ENCODE peak calls at places on chromosomes 1 and 21, in seven cellular contexts. E, U, I, Q, V, T and R are unnamed samples.

GRCh38 chr21:18517905-18518566 is 114.5 kb upstream of the TMPRSS15 start:
- DNase-seq in E (no peak), U (no peak), I (no peak), Q (no peak), V (no peak), T (no peak), R (no peak)

GRCh38 chr1:228994691-228995090 is 259.4 kb downstream of the RHOU start:
- DNase-seq in E (no peak), U (no peak), I (no peak), Q (no peak), V (no peak), T (peak), R (no peak)

GRCh38 chr1:85585845-85586244 is 5.3 kb downstream of the CCN1 start:
- DNase-seq in E (no peak), U (no peak), I (no peak), Q (no peak), V (no peak), T (no peak), R (no peak)

GRCh38 chr1:31924839-31925238 is 13.3 kb downstream of the PTP4A2 start:
- DNase-seq in E (no peak), U (no peak), I (no peak), Q (no peak), V (no peak), T (no peak), R (no peak)

GRCh38 chr21:45098867-45099266 is 24.5 kb downstream of the ADARB1 start:
- DNase-seq in E (no peak), U (no peak), I (no peak), Q (no peak), V (no peak), T (no peak), R (no peak)

GRCh38 chr21:42531771-42532170 is 18.1 kb downstream of the SLC37A1 start:
- DNase-seq in E (no peak), U (peak), I (no peak), Q (no peak), V (no peak), T (no peak), R (no peak)

GRCh38 chr1:28935293-28935692 is 20.9 kb downstream of the EPB41 start:
- DNase-seq in E (no peak), U (no peak), I (no peak), Q (no peak), V (no peak), T (no peak), R (no peak)

GRCh38 chr1:58352476-58353092 is 193.9 kb downstream of the OMA1 start:
- DNase-seq in E (no peak), U (no peak), I (no peak), Q (no peak), V (no peak), T (no peak), R (no peak)

GRCh38 chr1:63322944-63323865 is 838 bp downstream of the FOXD3 start:
- DNase-seq in E (no peak), U (no peak), I (peak), Q (no peak), V (no peak), T (no peak), R (peak)

GRCh38 chr1:166907763-166908162 is 31.7 kb upstream of the TADA1 start:
- DNase-seq in E (no peak), U (no peak), I (no peak), Q (no peak), V (no peak), T (no peak), R (no peak)

GRCh38 chr1:240691521-240692338 is 79.8 kb upstream of the GREM2 start:
- DNase-seq in E (no peak), U (no peak), I (no peak), Q (peak), V (peak), T (no peak), R (no peak)

GRCh38 chr1:21216835-21217811 is 40.4 kb upstream of the EIF4G3 start:
- DNase-seq in E (peak), U (no peak), I (peak), Q (peak), V (no peak), T (no peak), R (peak)

GRCh38 chr1:25622526-25622925 is 5.9 kb downstream of the MAN1C1 start:
- DNase-seq in E (no peak), U (no peak), I (peak), Q (no peak), V (no peak), T (no peak), R (no peak)

GRCh38 chr1:228345201-228345930 is 61.3 kb downstream of the TRIM11 start:
- DNase-seq in E (peak), U (no peak), I (no peak), Q (peak), V (no peak), T (no peak), R (no peak)

GRCh38 chr1:42931108-42931539 is 27.5 kb downstream of the SLC2A1 start:
- DNase-seq in E (no peak), U (no peak), I (peak), Q (no peak), V (no peak), T (no peak), R (peak)
- H3K27ac ChIP-seq in E (no peak), U (peak), I (peak), Q (no peak), V (no peak), T (no peak), R (peak)

GRCh38 chr1:201736707-201737320 is 92.1 kb upstream of the IPO9 start:
- DNase-seq in E (no peak), U (no peak), I (no peak), Q (no peak), V (no peak), T (no peak), R (no peak)

GRCh38 chr1:201739492-201740085 is 89.4 kb upstream of the IPO9 start:
- DNase-seq in E (peak), U (no peak), I (peak), Q (peak), V (peak), T (no peak), R (peak)

GRCh38 chr1:201739054-201739453 is 89.9 kb upstream of the IPO9 start:
- DNase-seq in E (no peak), U (no peak), I (no peak), Q (no peak), V (no peak), T (no peak), R (no peak)

GRCh38 chr1:201740086-201740541 is 88.8 kb upstream of the IPO9 start:
- DNase-seq in E (peak), U (no peak), I (no peak), Q (no peak), V (no peak), T (no peak), R (no peak)

DNA sequence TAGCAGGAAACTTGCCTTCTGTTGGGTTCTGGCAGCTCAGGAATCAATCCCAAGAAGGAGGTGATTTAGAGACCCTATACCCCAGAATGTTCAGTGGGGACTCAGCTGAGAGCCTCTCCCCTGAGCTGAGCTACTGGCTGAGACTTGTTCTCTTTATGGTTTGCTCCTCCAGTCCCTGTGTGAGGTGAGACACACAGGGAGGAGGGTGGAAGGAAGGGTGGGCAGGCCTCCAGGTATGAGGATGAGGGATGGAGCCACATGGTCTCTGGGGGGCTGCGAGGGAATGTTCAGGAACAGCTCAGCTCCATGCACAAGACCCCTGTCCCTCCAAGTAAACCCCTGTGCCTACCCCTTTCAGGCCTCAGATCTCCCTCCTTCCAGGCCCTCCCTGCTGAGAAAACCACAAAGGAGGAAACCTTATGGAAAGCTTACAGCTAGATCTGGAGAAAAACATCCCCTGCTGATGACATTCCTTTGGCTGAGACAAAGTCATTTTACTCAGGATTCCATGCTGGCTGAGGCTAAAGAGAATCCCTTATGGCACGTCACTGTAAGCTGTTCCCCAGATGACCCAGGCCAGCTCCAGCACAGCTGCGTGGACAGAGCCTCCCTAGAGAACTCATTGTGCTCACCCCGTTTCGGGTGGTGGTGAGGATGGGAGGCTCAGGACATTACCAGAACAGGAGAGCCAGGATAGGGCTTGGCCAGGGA is 91.5 kb upstream of the IPO9 start:
- DNase-seq in E (no peak), U (no peak), I (no peak), Q (no peak), V (peak), T (no peak), R (no peak)
- H3K4me3 ChIP-seq in E (no peak), U (no peak), I (no peak), Q (no peak), V (peak), T (no peak), R (no peak)

GRCh38 chr1:209383907-209384709 is 199.4 kb upstream of the CAMK1G start:
- DNase-seq in E (no peak), U (no peak), I (no peak), Q (no peak), V (no peak), T (no peak), R (no peak)
- H3K27ac ChIP-seq in E (no peak), U (no peak), I (no peak), Q (no peak), V (no peak), T (peak), R (no peak)

GRCh38 chr1:111540928-111541327 is 37.5 kb upstream of the ADORA3 start:
- DNase-seq in E (no peak), U (no peak), I (no peak), Q (no peak), V (no peak), T (no peak), R (no peak)

GRCh38 chr1:111542187-111542586 is 38.8 kb upstream of the ADORA3 start:
- DNase-seq in E (no peak), U (no peak), I (no peak), Q (no peak), V (no peak), T (no peak), R (no peak)

GRCh38 chr1:111538343-111539035 is 35.1 kb upstream of the ADORA3 start:
- DNase-seq in E (no peak), U (no peak), I (no peak), Q (no peak), V (no peak), T (no peak), R (no peak)

DNA sequence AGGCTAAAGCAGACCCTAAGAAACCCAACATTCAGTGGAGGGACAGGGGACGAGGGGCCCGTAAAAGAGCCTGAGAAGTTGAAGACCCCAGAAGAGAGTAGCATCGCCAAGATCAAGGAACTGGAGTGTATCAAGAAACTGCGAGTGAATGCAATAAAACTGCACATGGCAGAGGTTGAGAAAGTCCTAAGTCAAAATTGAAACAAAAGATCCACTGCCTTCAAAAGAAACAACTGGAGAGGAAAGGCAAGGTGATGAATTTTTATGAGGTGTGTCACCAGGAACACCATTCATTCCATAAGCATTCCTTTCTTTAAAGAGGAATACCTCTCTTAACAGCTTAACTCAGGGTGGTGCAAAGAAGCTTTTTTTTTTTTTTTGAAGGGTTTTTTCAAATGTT is 38.3 kb upstream of the ADORA3 start:
- DNase-seq in E (no peak), U (no peak), I (no peak), Q (no peak), V (no peak), T (no peak), R (no peak)
- H3K4me3 ChIP-seq in E (no peak), U (no peak), I (no peak), Q (no peak), V (no peak), T (peak), R (no peak)

GRCh38 chr1:10061276-10061675 is 28.5 kb downstream of the UBE4B start:
- DNase-seq in E (peak), U (no peak), I (no peak), Q (no peak), V (no peak), T (no peak), R (no peak)
- H3K27ac ChIP-seq in E (no peak), U (no peak), I (no peak), Q (no peak), V (no peak), T (no peak), R (no peak)

DNA sequence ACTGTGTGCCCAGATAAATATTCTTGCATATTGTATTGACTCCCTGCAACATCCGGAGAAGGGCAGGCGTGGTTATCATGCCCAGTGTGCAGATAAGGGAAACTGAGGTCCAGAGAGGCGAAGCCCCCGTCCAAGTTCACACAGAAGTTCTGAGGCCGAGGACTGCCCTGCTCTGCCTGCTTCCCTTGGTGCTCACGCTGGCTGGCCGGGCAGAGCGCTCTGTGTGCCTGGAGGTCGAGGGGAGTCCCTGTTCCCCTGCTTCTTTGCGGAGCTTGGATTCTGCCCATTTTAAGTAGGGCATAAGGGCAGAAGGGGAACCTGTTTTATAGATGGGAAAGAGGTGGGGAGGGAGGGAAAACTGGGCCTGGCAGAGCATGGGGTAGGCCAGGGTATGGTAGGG is 92.8 kb upstream of the ACTL8 start:
- DNase-seq in E (no peak), U (no peak), I (no peak), Q (no peak), V (no peak), T (no peak), R (no peak)
- H3K4me3 ChIP-seq in E (no peak), U (no peak), I (no peak), Q (no peak), V (no peak), T (no peak), R (no peak)